ENCODE peak calls at places on chromosomes 2 and 18, in nine cellular contexts. V, R, A, O, P, W, T, H and J are unnamed samples.

GRCh38 chr18:36655074-36655473 is 173.7 kb downstream of the TPGS2 start:
- DNase-seq in P (no peak), W (no peak), V (no peak), A (no peak), H (no peak), R (no peak), O (no peak), T (no peak), J (no peak)

GRCh38 chr2:231545105-231545902 is 15.1 kb upstream of the NMUR1 start:
- DNase-seq in P (peak; percentile 59), O (peak; percentile 40), A (peak; percentile 36), H (no peak), R (peak; percentile 79), T (peak; percentile 50), V (no peak), W (peak; percentile 46), J (peak; percentile 72)

GRCh38 chr2:100924520-100925451 is 77.3 kb upstream of the RPL31 start:
- DNase-seq in V (no peak), A (no peak), W (peak; percentile 75), P (peak; percentile 93), H (no peak), O (no peak), R (peak; percentile 71), T (peak; percentile 35), J (peak; percentile 90)

GRCh38 chr2:16209799-16210198 is 269.4 kb downstream of the MYCN start:
- DNase-seq in H (no peak), O (no peak), R (no peak), W (no peak), V (no peak), A (no peak), T (no peak), P (no peak), J (no peak)

GRCh38 chr2:239539083-239539775 is 138.4 kb upstream of the HDAC4 start:
- DNase-seq in V (no peak), W (no peak), P (no peak), A (no peak), R (no peak), O (no peak), H (no peak), T (no peak), J (no peak)

GRCh38 chr2:219681301-219682290 is 54.2 kb downstream of the SLC4A3 start:
- DNase-seq in P (no peak), R (no peak), H (no peak), A (no peak), O (no peak), T (no peak), V (no peak), W (no peak), J (peak; percentile 55)

GRCh38 chr2:26914286-26914962 is 56.0 kb upstream of the MAPRE3 start:
- DNase-seq in W (no peak), V (no peak), P (no peak), H (no peak), A (no peak), R (no peak), T (no peak), O (no peak), J (no peak)

GRCh38 chr18:11741505-11742145 is 52.6 kb downstream of the GNAL start:
- DNase-seq in A (no peak), V (no peak), P (peak; percentile 19), W (no peak), H (peak; percentile 34), R (peak; percentile 3), O (no peak), T (no peak), J (peak; percentile 69)

GRCh38 chr2:115413796-115414195 is 971.4 kb downstream of the DPP10 start:
- DNase-seq in R (no peak), A (no peak), V (no peak), T (no peak), W (no peak), O (no peak), P (no peak), H (no peak), J (no peak)

GRCh38 chr2:42239811-42240210 is 70.7 kb downstream of the EML4 start:
- DNase-seq in W (no peak), T (no peak), O (no peak), H (no peak), R (no peak), A (no peak), P (no peak), V (no peak), J (no peak)

GRCh38 chr2:29603341-29603740 is 318.0 kb downstream of the ALK start:
- DNase-seq in T (no peak), W (no peak), P (no peak), V (no peak), O (no peak), A (no peak), R (no peak), H (no peak), J (no peak)
- H3K27ac ChIP-seq in T (no peak overlapping the region), W (no peak overlapping the region), P (no peak overlapping the region), V (no peak overlapping the region), O (no peak overlapping the region), A (no peak overlapping the region), R (no peak overlapping the region), H (no peak overlapping the region), J (no peak overlapping the region)

DNA sequence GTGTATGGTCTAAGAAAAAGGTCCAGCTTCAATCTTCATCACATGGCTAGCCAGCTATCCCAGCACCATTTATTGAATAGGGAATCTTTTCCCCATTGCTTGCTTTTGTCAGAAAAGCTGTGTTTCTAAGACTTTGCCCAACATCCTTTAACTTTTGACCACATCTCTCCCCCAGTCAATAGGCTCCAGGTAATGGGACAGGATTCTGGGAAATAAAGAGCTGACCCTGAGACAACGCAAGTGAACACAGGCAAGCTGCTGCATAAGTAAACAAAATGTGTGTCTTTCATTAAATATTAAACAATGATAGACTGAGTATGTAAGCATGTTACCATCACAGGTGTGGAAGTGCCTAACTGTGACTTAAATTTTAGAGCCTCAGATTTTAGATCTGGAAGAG is 23.0 kb downstream of the FAM110C start:
- DNase-seq in V (no peak), W (no peak), A (no peak), P (no peak), H (no peak), R (no peak), T (no peak), O (no peak), J (no peak)
- H3K27ac ChIP-seq in V (no peak overlapping the region), W (no peak overlapping the region), A (no peak overlapping the region), P (no peak overlapping the region), H (no peak overlapping the region), R (no peak overlapping the region), T (peak overlapping the region; percentile 42), O (no peak overlapping the region), J (no peak overlapping the region)

DNA sequence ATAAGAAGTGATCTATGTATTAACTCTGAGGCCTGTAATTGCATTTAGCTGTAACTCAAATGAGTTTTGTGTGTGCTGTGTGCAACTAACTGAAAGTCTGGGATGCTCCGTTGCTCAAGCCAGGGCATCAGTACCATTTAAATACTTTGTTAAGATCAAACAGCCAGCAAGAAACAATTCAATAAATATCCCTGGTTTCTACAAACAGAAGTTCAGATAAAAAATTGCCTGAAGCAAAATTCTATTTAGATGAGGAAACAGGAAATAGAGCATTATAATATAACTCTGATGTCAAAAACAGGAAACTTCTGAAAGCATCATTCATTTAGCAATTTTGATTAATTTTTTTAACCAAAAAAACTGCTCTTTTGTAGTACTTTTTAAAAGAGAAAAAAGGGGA is 18.9 kb upstream of the SLC38A11 start:
- DNase-seq in R (no peak), A (no peak), V (no peak), H (no peak), O (no peak), P (no peak), T (no peak), W (no peak), J (no peak)
- H3K27ac ChIP-seq in R (no peak overlapping the region), A (no peak overlapping the region), V (no peak overlapping the region), H (no peak overlapping the region), O (no peak overlapping the region), P (no peak overlapping the region), T (no peak overlapping the region), W (no peak overlapping the region), J (no peak overlapping the region)

DNA sequence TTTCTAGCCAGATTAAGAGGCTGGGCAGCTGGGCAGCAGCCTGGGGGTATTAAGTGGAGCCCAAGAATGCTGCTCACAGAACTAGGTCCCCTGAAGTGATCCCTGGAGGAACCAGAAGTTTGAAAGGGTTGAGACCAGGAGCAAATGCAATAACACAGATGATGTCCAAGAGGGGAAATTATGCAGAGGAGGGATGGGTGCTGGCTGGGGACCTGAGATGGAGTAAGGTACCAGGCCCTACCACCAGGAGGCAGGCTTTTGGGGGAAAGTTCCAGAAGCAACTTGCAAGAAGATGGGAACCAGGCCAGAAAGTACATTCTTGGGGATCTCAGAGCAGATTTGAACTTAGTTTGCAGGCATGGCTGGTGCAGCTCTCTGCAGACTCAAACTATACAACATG is 175.1 kb downstream of the NCK2 start:
- DNase-seq in P (peak; percentile 42), W (no peak), O (no peak), R (peak; percentile 58), V (no peak), H (peak; percentile 22), A (no peak), T (no peak), J (no peak)
- H3K27ac ChIP-seq in P (no peak overlapping the region), W (no peak overlapping the region), O (no peak overlapping the region), R (no peak overlapping the region), V (peak overlapping the region; percentile 75), H (no peak overlapping the region), A (no peak overlapping the region), T (no peak overlapping the region), J (no peak overlapping the region)

GRCh38 chr2:66555511-66556324 is 120.8 kb downstream of the MEIS1 start:
- DNase-seq in O (no peak), H (no peak), V (no peak), T (no peak), A (no peak), R (peak; percentile 49), P (no peak), W (no peak), J (no peak)
- H3K27ac ChIP-seq in O (peak overlapping the region; percentile 76), H (no peak overlapping the region), V (peak overlapping the region; percentile 70), T (no peak overlapping the region), A (no peak overlapping the region), R (peak overlapping the region; percentile 69), P (no peak overlapping the region), W (no peak overlapping the region), J (no peak overlapping the region)

DNA sequence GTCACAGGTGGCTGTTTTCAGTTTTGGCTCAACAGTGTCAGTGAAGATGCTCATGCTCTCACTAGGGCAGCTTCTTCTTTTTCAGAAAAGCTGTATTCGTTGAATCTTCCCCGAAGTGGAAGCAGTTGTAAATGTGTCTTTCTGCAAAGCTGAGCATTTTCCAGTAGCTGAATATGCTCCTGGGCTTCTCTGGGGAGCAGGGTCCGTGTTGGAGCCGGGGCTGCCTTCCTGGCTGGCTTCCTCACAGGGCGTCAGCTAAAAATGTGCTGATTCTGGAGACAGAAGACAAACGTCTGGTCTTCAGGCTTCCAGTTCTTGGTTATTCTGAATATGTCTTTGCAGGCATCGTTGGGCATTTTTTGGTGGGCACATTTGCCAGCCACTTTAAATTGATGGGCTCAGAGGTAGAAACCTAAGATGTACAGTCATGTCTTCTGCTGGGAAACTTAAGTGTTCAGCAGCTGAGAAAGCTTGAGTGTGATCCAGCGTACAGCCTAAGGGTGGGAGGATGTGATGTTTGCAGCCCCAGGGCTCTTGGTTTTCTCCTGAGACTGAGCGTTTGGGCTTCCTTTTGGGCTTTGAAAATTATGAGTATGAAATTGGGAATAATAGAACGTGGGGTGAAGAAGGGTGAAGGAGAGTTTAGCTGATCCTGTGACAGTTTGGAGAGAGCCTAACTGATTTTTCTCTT is 19.0 kb downstream of the SETBP1 start:
- DNase-seq in V (no peak), H (no peak), A (no peak), T (no peak), W (no peak), R (no peak), O (no peak), P (no peak), J (no peak)
- H3K27ac ChIP-seq in V (no peak overlapping the region), H (no peak overlapping the region), A (no peak overlapping the region), T (no peak overlapping the region), W (no peak overlapping the region), R (no peak overlapping the region), O (peak overlapping the region; percentile 75), P (peak overlapping the region; percentile 33), J (no peak overlapping the region)

GRCh38 chr2:203261326-203262159 is 22.7 kb downstream of the CYP20A1 start:
- DNase-seq in R (no peak), V (no peak), T (no peak), P (no peak), O (no peak), H (peak; percentile 23), A (no peak), W (no peak), J (no peak)
- H3K27ac ChIP-seq in R (no peak overlapping the region), V (no peak overlapping the region), T (no peak overlapping the region), P (no peak overlapping the region), O (no peak overlapping the region), H (no peak overlapping the region), A (no peak overlapping the region), W (no peak overlapping the region), J (no peak overlapping the region)